ENCODE peak calls at places on chromosomes 3 and 15, in five cellular contexts. One of them, this sample, is unnamed.

GRCh38 chr3:127209840-127210653 is 17.1 kb downstream of the PRR23E start:
- DNase-seq in cardiac fibroblast: no peak
- DNase-seq in body of pancreas: no peak
- DNase-seq in foreskin fibroblast: no peak
- DNase-seq in A549: no peak
- DNase-seq in this sample: no peak

GRCh38 chr15:42073418-42073817 is 20.9 kb downstream of the PLA2G4D start:
- DNase-seq in cardiac fibroblast: no peak
- DNase-seq in body of pancreas: no peak
- DNase-seq in foreskin fibroblast: no peak
- DNase-seq in A549: no peak
- DNase-seq in this sample: no peak

GRCh38 chr3:133927543-133928066 is 31.9 kb upstream of the RAB6B start:
- DNase-seq in cardiac fibroblast: peak; percentile 24
- DNase-seq in body of pancreas: peak; percentile 52
- DNase-seq in foreskin fibroblast: no peak
- DNase-seq in A549: peak; percentile 38
- DNase-seq in this sample: peak; percentile 68

GRCh38 chr3:96330795-96331194 is 483.6 kb upstream of the EPHA6 start:
- DNase-seq in cardiac fibroblast: no peak
- DNase-seq in body of pancreas: no peak
- DNase-seq in foreskin fibroblast: no peak
- DNase-seq in A549: no peak
- DNase-seq in this sample: no peak

GRCh38 chr15:77846360-77846759 is 213.6 kb upstream of the LINGO1 start:
- DNase-seq in cardiac fibroblast: peak; percentile 19
- DNase-seq in body of pancreas: no peak
- DNase-seq in foreskin fibroblast: no peak
- DNase-seq in A549: no peak
- DNase-seq in this sample: no peak

GRCh38 chr3:78728406-78729145 is 1039.2 kb downstream of the ROBO1 start:
- DNase-seq in cardiac fibroblast: peak; percentile 60
- DNase-seq in body of pancreas: peak; percentile 22
- DNase-seq in foreskin fibroblast: peak; percentile 38
- DNase-seq in A549: no peak
- DNase-seq in this sample: peak; percentile 82

GRCh38 chr15:49793943-49794342 is 173.1 kb downstream of the DTWD1 start:
- DNase-seq in cardiac fibroblast: no peak
- DNase-seq in body of pancreas: no peak
- DNase-seq in foreskin fibroblast: no peak
- DNase-seq in A549: no peak
- DNase-seq in this sample: no peak

GRCh38 chr15:69823223-69823907 is 274.4 kb downstream of the TLE3 start:
- DNase-seq in cardiac fibroblast: peak; percentile 23
- DNase-seq in body of pancreas: no peak
- DNase-seq in foreskin fibroblast: no peak
- DNase-seq in A549: peak; percentile 63
- DNase-seq in this sample: no peak

GRCh38 chr3:10550705-10551104 is 45.3 kb upstream of the ATP2B2 start:
- DNase-seq in cardiac fibroblast: no peak
- DNase-seq in body of pancreas: no peak
- DNase-seq in foreskin fibroblast: no peak
- DNase-seq in A549: no peak
- DNase-seq in this sample: no peak

GRCh38 chr15:40992241-40992741 is 39.0 kb downstream of the CHAC1 start:
- DNase-seq in cardiac fibroblast: peak; percentile 16
- DNase-seq in body of pancreas: no peak
- DNase-seq in foreskin fibroblast: no peak
- DNase-seq in A549: no peak
- DNase-seq in this sample: no peak

GRCh38 chr15:37574985-37575384 is 359.5 kb upstream of the TMCO5A start:
- DNase-seq in cardiac fibroblast: no peak
- DNase-seq in body of pancreas: no peak
- DNase-seq in foreskin fibroblast: no peak
- DNase-seq in A549: no peak
- DNase-seq in this sample: no peak

DNA sequence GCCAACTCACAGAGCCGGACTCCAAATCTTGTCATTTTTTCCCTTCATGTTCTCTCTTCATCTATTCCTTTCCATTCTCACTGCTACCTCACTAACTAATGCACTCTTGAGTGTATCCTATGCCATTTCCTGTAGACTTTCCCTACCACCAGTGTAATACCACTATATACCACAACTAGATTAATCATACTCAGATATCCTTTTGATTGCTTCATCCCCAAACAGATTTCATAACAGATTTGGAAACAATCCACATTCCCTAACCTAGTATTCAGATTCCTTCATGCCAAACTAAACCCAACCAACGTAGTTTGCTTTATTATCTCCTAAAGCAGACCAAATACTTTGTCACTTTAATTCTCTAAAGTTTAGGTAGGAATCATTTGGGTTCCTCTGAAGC is 2.6 kb upstream of the PLOD2 start:
- DNase-seq in cardiac fibroblast: peak; percentile 98
- DNase-seq in body of pancreas: no peak
- DNase-seq in foreskin fibroblast: peak; percentile 90
- DNase-seq in A549: peak; percentile 77
- DNase-seq in this sample: no peak
- TF ChIP-seq CTCF in cardiac fibroblast: peak; percentile 37
- TF ChIP-seq CTCF in body of pancreas: peak; percentile 17
- TF ChIP-seq CTCF in foreskin fibroblast: no peak
- TF ChIP-seq CTCF in A549: no peak
- TF ChIP-seq CTCF in this sample: no peak

GRCh38 chr3:14117468-14118399 is 6.9 kb downstream of the CHCHD4 start:
- DNase-seq in cardiac fibroblast: no peak
- DNase-seq in body of pancreas: no peak
- DNase-seq in foreskin fibroblast: no peak
- DNase-seq in A549: no peak
- DNase-seq in this sample: no peak
- H3K4me3 ChIP-seq in cardiac fibroblast: no peak overlapping the region
- H3K4me3 ChIP-seq in body of pancreas: no peak overlapping the region
- H3K4me3 ChIP-seq in foreskin fibroblast: no peak overlapping the region
- H3K4me3 ChIP-seq in A549: no peak overlapping the region
- H3K4me3 ChIP-seq in this sample: no peak overlapping the region

GRCh38 chr15:86756688-86757087 is 677.0 kb downstream of the AGBL1 start:
- DNase-seq in cardiac fibroblast: no peak
- DNase-seq in body of pancreas: no peak
- DNase-seq in foreskin fibroblast: no peak
- DNase-seq in A549: no peak
- DNase-seq in this sample: no peak
- TF ChIP-seq CTCF in cardiac fibroblast: no peak
- TF ChIP-seq CTCF in body of pancreas: no peak
- TF ChIP-seq CTCF in foreskin fibroblast: no peak
- TF ChIP-seq CTCF in A549: no peak
- TF ChIP-seq CTCF in this sample: no peak

DNA sequence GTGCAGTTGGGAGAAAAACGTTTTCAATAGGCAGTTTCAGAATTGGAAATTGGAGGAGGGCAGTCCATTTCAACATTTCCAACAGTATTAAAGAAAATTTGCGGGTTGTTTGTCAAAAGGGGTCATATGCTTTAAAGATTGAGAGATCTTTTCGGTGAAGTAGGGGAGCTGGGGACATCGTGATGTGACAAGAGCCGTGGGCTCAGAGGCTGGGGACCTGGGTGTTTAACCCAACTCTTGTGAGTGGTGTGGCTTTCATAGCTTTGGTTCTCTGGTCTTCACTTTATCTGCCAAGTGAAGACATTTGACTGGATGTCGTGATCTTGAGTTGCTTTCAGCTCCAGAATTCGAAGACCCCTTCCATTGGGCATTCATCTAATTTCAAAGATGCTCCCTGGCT is 133.2 kb downstream of the PGPEP1L start:
- DNase-seq in cardiac fibroblast: no peak
- DNase-seq in body of pancreas: no peak
- DNase-seq in foreskin fibroblast: no peak
- DNase-seq in A549: no peak
- DNase-seq in this sample: no peak
- H3K4me3 ChIP-seq in cardiac fibroblast: no peak overlapping the region
- H3K4me3 ChIP-seq in body of pancreas: no peak overlapping the region
- H3K4me3 ChIP-seq in foreskin fibroblast: peak overlapping the region; percentile 5
- H3K4me3 ChIP-seq in A549: peak overlapping the region; percentile 26
- H3K4me3 ChIP-seq in this sample: no peak overlapping the region

DNA sequence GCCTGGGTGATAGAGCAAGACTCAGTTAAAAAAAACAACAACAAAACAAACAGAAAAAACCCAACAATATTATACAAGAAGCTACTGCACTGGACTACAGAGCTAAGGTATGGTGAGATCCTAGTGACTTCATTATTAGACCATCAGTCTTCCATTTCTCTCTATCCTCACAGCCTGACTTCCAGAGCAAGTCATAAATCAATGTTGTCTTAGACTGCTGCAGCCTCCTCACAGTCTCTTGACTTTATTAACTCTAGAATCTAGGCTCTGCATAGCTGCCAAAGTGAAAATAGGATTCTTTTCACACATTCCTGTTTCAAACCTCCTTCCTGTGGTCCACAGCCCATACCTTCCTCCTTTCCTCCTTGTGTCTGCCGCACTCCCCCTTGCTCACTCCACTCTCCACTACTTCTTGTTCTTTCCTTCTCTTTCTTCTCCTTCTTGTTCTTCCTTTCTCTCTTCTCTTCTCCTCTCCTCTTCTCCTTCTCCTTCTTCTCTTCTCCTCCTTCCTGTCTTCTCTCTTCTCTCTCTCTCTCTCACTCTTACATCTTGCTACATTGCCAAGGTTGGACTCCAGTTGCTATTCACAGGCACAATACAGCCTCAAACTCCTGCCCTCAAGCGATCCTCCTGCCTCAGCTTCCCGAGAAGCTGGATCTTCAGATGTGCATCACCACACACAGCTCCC is 49.4 kb downstream of the CCR4 start:
- DNase-seq in cardiac fibroblast: no peak
- DNase-seq in body of pancreas: no peak
- DNase-seq in foreskin fibroblast: no peak
- DNase-seq in A549: no peak
- DNase-seq in this sample: no peak
- TF ChIP-seq CTCF in cardiac fibroblast: no peak
- TF ChIP-seq CTCF in body of pancreas: no peak
- TF ChIP-seq CTCF in foreskin fibroblast: no peak
- TF ChIP-seq CTCF in A549: no peak
- TF ChIP-seq CTCF in this sample: no peak

GRCh38 chr3:66211779-66212178 is 9.0 kb upstream of the SLC25A26 start:
- DNase-seq in cardiac fibroblast: no peak
- DNase-seq in body of pancreas: no peak
- DNase-seq in foreskin fibroblast: no peak
- DNase-seq in A549: no peak
- DNase-seq in this sample: no peak
- H3K4me3 ChIP-seq in cardiac fibroblast: no peak overlapping the region
- H3K4me3 ChIP-seq in body of pancreas: no peak overlapping the region
- H3K4me3 ChIP-seq in foreskin fibroblast: no peak overlapping the region
- H3K4me3 ChIP-seq in A549: no peak overlapping the region
- H3K4me3 ChIP-seq in this sample: no peak overlapping the region

GRCh38 chr3:53231532-53232511 is 24.0 kb downstream of the TKT start:
- DNase-seq in cardiac fibroblast: no peak
- DNase-seq in body of pancreas: no peak
- DNase-seq in foreskin fibroblast: no peak
- DNase-seq in A549: no peak
- DNase-seq in this sample: no peak
- TF ChIP-seq CTCF in cardiac fibroblast: no peak
- TF ChIP-seq CTCF in body of pancreas: no peak
- TF ChIP-seq CTCF in foreskin fibroblast: no peak
- TF ChIP-seq CTCF in A549: no peak
- TF ChIP-seq CTCF in this sample: no peak

DNA sequence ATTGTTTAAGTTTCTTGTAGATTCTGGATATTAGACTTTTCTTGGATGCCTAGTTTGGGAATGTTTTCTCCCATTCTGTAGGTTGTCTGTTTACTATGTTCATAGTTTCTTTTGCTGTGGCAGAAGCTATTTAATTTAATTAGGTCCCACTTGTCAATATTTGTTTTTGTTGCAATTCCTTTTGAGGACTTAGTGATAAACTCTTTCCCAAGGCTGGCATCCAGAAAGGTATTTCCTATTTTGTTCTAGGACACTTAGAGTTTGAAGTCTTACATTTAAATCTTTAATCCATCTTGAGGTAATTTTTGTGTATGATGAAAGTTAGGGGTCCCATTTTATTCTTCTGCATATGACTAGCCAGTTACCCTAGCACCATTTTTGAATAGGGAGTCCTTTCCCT is 54.9 kb downstream of the MME start:
- DNase-seq in cardiac fibroblast: no peak
- DNase-seq in body of pancreas: no peak
- DNase-seq in foreskin fibroblast: no peak
- DNase-seq in A549: no peak
- DNase-seq in this sample: no peak
- H3K4me3 ChIP-seq in cardiac fibroblast: no peak overlapping the region
- H3K4me3 ChIP-seq in body of pancreas: no peak overlapping the region
- H3K4me3 ChIP-seq in foreskin fibroblast: no peak overlapping the region
- H3K4me3 ChIP-seq in A549: no peak overlapping the region
- H3K4me3 ChIP-seq in this sample: no peak overlapping the region

GRCh38 chr3:141844812-141845211 is 31.6 kb upstream of the ATP1B3 start:
- DNase-seq in cardiac fibroblast: no peak
- DNase-seq in body of pancreas: no peak
- DNase-seq in foreskin fibroblast: no peak
- DNase-seq in A549: no peak
- DNase-seq in this sample: no peak

GRCh38 chr3:141849056-141849814 is 27.2 kb upstream of the ATP1B3 start:
- DNase-seq in cardiac fibroblast: no peak
- DNase-seq in body of pancreas: no peak
- DNase-seq in foreskin fibroblast: no peak
- DNase-seq in A549: no peak
- DNase-seq in this sample: no peak

GRCh38 chr3:141846050-141846433 is 30.4 kb upstream of the ATP1B3 start:
- DNase-seq in cardiac fibroblast: no peak
- DNase-seq in body of pancreas: no peak
- DNase-seq in foreskin fibroblast: no peak
- DNase-seq in A549: no peak
- DNase-seq in this sample: no peak

GRCh38 chr3:141844108-141844507 is 32.3 kb upstream of the ATP1B3 start:
- DNase-seq in cardiac fibroblast: no peak
- DNase-seq in body of pancreas: no peak
- DNase-seq in foreskin fibroblast: no peak
- DNase-seq in A549: no peak
- DNase-seq in this sample: no peak

DNA sequence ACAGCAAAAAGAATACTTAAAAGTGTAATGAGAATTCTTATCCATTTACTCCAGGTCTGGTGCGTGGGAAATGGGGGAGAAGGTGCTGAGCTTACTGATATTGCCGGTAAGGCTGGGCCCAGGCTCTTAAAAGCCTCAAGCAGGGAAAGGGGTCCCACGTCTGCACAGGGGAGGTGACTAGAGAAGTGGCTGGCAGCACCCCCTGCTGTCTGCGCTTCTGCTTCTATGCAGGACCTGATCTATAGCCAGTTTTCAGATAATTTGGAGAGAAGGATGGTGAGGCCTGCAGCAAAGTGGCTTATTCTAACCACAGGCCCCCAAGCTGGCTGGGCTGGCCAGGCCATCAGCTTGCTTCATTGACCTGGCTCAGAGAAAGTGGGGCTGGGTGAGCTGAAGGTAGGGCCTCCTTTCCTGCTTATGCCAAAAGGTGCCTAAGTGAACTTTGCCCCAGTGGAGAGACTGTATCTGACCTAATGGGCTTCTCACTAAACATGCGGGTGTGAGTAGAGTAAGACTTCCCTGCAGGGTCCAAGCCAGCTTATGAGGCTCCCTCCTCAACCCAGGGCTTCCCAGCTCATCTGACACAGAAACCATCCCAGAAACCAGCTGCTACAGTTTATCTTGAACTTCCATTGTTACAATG is 30.9 kb upstream of the ATP1B3 start:
- DNase-seq in cardiac fibroblast: no peak
- DNase-seq in body of pancreas: no peak
- DNase-seq in foreskin fibroblast: no peak
- DNase-seq in A549: no peak
- DNase-seq in this sample: no peak
- TF ChIP-seq CTCF in cardiac fibroblast: no peak
- TF ChIP-seq CTCF in body of pancreas: no peak
- TF ChIP-seq CTCF in foreskin fibroblast: no peak
- TF ChIP-seq CTCF in A549: no peak
- TF ChIP-seq CTCF in this sample: no peak